ENCODE peak calls at places on chromosomes 3 and 15, in five cellular contexts. R is A549, B is GM23248, D is HCT116, J is IMR-90. Z is an unnamed sample. For H3K9me3, the result is how much of the 10 kb centered on the place peaks cover.

GRCh38 chr3:113552851-113553250 is 20.5 kb downstream of the SIDT1 start:
- DNase-seq in R (no peak), B (no peak), D (no peak), J (no peak), Z (no peak)

GRCh38 chr3:46551615-46552014 is 14.5 kb downstream of the LRRC2 start:
- DNase-seq in R (no peak), B (no peak), D (no peak), J (no peak), Z (no peak)

GRCh38 chr3:69097407-69098086 is 12.8 kb downstream of the ARL6IP5 start:
- DNase-seq in R (no peak), B (no peak), D (no peak), J (no peak), Z (no peak)

GRCh38 chr3:60199306-60199705 is 1051.9 kb downstream of the FHIT start:
- DNase-seq in R (no peak), B (no peak), D (no peak), J (no peak), Z (no peak)

GRCh38 chr15:96327155-96327741 is 3.3 kb upstream of the NR2F2 start:
- DNase-seq in R (peak), B (peak), D (peak), J (peak), Z (peak)

GRCh38 chr15:70252056-70252935 is 154.6 kb upstream of the TLE3 start:
- DNase-seq in R (no peak), B (no peak), D (no peak), J (no peak), Z (no peak)

GRCh38 chr3:43770426-43771103 is 79.8 kb downstream of the ABHD5 start:
- DNase-seq in R (peak), B (peak), D (no peak), J (no peak), Z (peak)

GRCh38 chr3:30273304-30274072 is 332.9 kb upstream of the TGFBR2 start:
- DNase-seq in R (no peak), B (peak), D (no peak), J (peak), Z (peak)

GRCh38 chr3:195160257-195160898 is 110.6 kb downstream of the XXYLT1 start:
- DNase-seq in R (no peak), B (peak), D (no peak), J (peak), Z (peak)

GRCh38 chr3:27758083-27758482 is 36.0 kb upstream of the EOMES start:
- DNase-seq in R (peak), B (peak), D (peak), J (peak), Z (peak)

GRCh38 chr15:80405970-80406369 is 1.8 kb downstream of the ARNT2 start:
- DNase-seq in R (no peak), B (no peak), D (no peak), J (no peak), Z (no peak)

GRCh38 chr15:80404719-80405553 is 754 bp downstream of the ARNT2 start:
- DNase-seq in R (peak), B (no peak), D (no peak), J (peak), Z (no peak)

GRCh38 chr15:80404057-80404718 is at the start of gene ARNT2:
- DNase-seq in R (peak), B (peak), D (no peak), J (peak), Z (no peak)

GRCh38 chr15:80403712-80404056 is 498 bp upstream of the ARNT2 start:
- DNase-seq in R (peak), B (no peak), D (no peak), J (no peak), Z (no peak)

DNA sequence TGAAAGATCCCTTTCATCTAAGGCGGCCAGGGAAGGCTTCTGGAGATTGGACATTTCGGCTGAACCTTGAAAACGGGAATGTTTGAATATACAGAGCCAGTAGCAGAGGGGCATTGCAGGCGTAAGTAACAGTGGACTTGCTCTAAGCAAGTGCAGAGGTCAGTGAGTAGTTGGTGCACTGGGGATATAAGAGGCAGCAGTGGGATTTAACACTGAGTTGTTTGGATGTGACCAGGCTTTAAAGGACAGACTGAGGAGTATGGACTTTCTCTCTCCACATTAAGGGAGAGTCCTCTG is 1.3 kb downstream of the ARNT2 start:
- DNase-seq in R (no peak), B (no peak), D (no peak), J (no peak), Z (no peak)
- H3K4me3 ChIP-seq in R (no peak), B (no peak), D (no peak), J (no peak), Z (no peak)

GRCh38 chr15:92654662-92655061 is 913 bp downstream of the FAM174B start:
- DNase-seq in R (no peak), B (no peak), D (no peak), J (no peak), Z (no peak)

GRCh38 chr15:92657486-92657885 is 1.9 kb upstream of the FAM174B start:
- DNase-seq in R (no peak), B (no peak), D (no peak), J (no peak), Z (no peak)

GRCh38 chr15:92656089-92656488 is 514 bp upstream of the FAM174B start:
- DNase-seq in R (no peak), B (no peak), D (no peak), J (no peak), Z (no peak)

GRCh38 chr15:92653366-92653765 is 2.2 kb downstream of the FAM174B start:
- DNase-seq in R (no peak), B (no peak), D (no peak), J (no peak), Z (no peak)

GRCh38 chr15:92655178-92655995 is at the start of gene FAM174B:
- DNase-seq in R (peak), B (peak), D (no peak), J (no peak), Z (peak)
- H3K4me2 ChIP-seq in R (peak), B (peak), D (no peak), J (peak), Z (peak)

DNA sequence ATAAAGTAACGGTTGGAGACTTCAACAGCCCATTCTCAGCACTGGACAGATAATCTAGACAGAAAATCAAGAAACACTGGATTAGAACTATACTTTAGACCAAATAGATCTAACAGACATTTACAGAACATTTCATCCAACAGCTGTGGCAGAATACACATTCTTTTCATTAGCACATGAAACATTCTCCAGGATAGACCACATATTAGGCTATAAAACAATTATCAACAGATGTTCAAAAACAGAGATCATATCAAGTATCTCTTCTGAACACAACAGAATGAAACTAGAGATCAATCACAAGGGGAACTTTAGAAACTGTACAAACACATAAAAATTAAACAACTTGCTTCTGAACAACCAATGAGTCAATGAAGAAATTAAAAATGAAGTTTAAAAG is 133.3 kb downstream of the ADAM10 start:
- DNase-seq in R (no peak), B (no peak), D (no peak), J (no peak), Z (no peak)
- H3K9me3 ChIP-seq in R (under half), B (under half), D (under half), J (under half), Z (under half)

GRCh38 chr15:92652576-92652966 is 3.0 kb downstream of the FAM174B start:
- DNase-seq in R (no peak), B (no peak), D (no peak), J (no peak), Z (no peak)

GRCh38 chr15:92650966-92651365 is 4.6 kb downstream of the FAM174B start:
- DNase-seq in R (no peak), B (no peak), D (no peak), J (no peak), Z (no peak)

GRCh38 chr15:92650256-92650655 is 5.3 kb downstream of the FAM174B start:
- DNase-seq in R (no peak), B (no peak), D (no peak), J (no peak), Z (no peak)

GRCh38 chr15:92651877-92652575 is 3.5 kb downstream of the FAM174B start:
- DNase-seq in R (no peak), B (no peak), D (no peak), J (no peak), Z (no peak)

GRCh38 chr15:92653836-92654524 is 1.6 kb downstream of the FAM174B start:
- DNase-seq in R (peak), B (no peak), D (no peak), J (no peak), Z (peak)
- H3K4me3 ChIP-seq in R (no peak), B (no peak), D (no peak), J (no peak), Z (no peak)

Z was measured in mesenchymal stem cell.